ENCODE peak calls at places on chromosomes 11 and 22, in seven cellular contexts. H is substantia nigra; P is central memory CD4-positive, alpha-beta T cell; W is activated CD4-positive, alpha-beta T cell treated with anti-CD3 and anti-CD28 coated beads, Interleukin-2, amount 10 ng/mL, durations not matched to agents 7 days and 5 days; U is pancreas; V is lower leg skin; X is PC-3. Q is an unnamed sample.

GRCh38 chr11:1113405-1114201 is 38.9 kb downstream of the MUC2 start:
- DNase-seq in H (no peak), P (no peak), W (no peak), U (no peak), V (no peak), X (no peak), Q (peak; percentile 53)

GRCh38 chr11:111259871-111260270 is 14.3 kb downstream of the POU2AF2 start:
- DNase-seq in H (no peak), P (no peak), W (no peak), U (no peak), V (no peak), X (peak; percentile 21), Q (no peak)

GRCh38 chr11:19672591-19673206 is 39.9 kb upstream of the NAV2 start:
- DNase-seq in H (no peak), P (no peak), W (no peak), U (no peak), V (no peak), X (no peak), Q (no peak)

GRCh38 chr11:119056397-119056999 is 507 bp downstream of the HYOU1 start:
- DNase-seq in H (no peak), P (peak; percentile 58), W (peak; percentile 49), U (peak; percentile 72), V (peak; percentile 90), X (peak; percentile 19), Q (peak; percentile 64)

GRCh38 chr22:50009765-50010675 is 2.5 kb downstream of the IL17REL start:
- DNase-seq in H (no peak), P (no peak), W (no peak), U (peak; percentile 28), V (peak; percentile 83), X (no peak), Q (no peak)

GRCh38 chr22:44542561-44543222 is 44.7 kb upstream of the RTL6 start:
- DNase-seq in H (no peak), P (no peak), W (no peak), U (no peak), V (peak; percentile 80), X (no peak), Q (no peak)

GRCh38 chr11:68342459-68343158 is 30.2 kb downstream of the LRP5 start:
- DNase-seq in H (no peak), P (no peak), W (no peak), U (no peak), V (no peak), X (peak; percentile 77), Q (no peak)

GRCh38 chr11:7511405-7511804 is 2.4 kb upstream of the PPFIBP2 start:
- DNase-seq in H (peak; percentile 54), P (no peak), W (no peak), U (peak; percentile 69), V (peak; percentile 95), X (no peak), Q (peak; percentile 75)

GRCh38 chr11:12196335-12196734 is 85.9 kb downstream of the MICAL2 start:
- DNase-seq in H (no peak), P (peak; percentile 38), W (peak; percentile 28), U (no peak), V (no peak), X (no peak), Q (no peak)

GRCh38 chr11:125977333-125977732 is 31.5 kb downstream of the VSIG10L2 start:
- DNase-seq in H (no peak), P (no peak), W (no peak), U (no peak), V (no peak), X (no peak), Q (no peak)

GRCh38 chr11:17164361-17165246 is 43.2 kb downstream of the PIK3C2A start:
- DNase-seq in H (no peak), P (no peak), W (no peak), U (no peak), V (no peak), X (no peak), Q (no peak)

GRCh38 chr11:117806906-117807305 is 9.9 kb upstream of the DSCAML1 start:
- DNase-seq in H (no peak), P (no peak), W (no peak), U (no peak), V (no peak), X (no peak), Q (no peak)

GRCh38 chr11:45857834-45858492 is 10.7 kb downstream of the CRY2 start:
- DNase-seq in H (peak; percentile 55), P (no peak), W (no peak), U (peak; percentile 64), V (peak; percentile 87), X (no peak), Q (peak; percentile 78)

GRCh38 chr11:92219476-92219875 is 5.1 kb upstream of the FAT3 start:
- DNase-seq in H (no peak), P (no peak), W (no peak), U (no peak), V (no peak), X (no peak), Q (no peak)